ENCODE peak calls at places on chromosomes 7 and 10, in nine cellular contexts. Z is 8988T, U is GM20000, A is Ammon's horn, R is H4, F is kidney epithelial cell, C is left ventricle myocardium inferior, W is NCI-H748 treated with DMSO at 0.1 percent for 48 hours, X is activated T-helper 1 cell treated with Interleukin-2 at 50 U/mL for 16 hours. S is an unnamed sample.

GRCh38 chr7:44272456-44272855 is 52.9 kb downstream of the CAMK2B start:
- DNase-seq in Z (no peak), U (no peak), A (no peak), R (no peak), F (no peak), C (no peak), W (no peak), X (no peak), S (no peak)

GRCh38 chr10:25575343-25575742 is 358.7 kb upstream of the MYO3A start:
- DNase-seq in Z (no peak), U (no peak), A (no peak), R (no peak), F (no peak), C (no peak), W (no peak), X (no peak), S (no peak)

GRCh38 chr10:314871-315270 is 179.6 kb downstream of the ZMYND11 start:
- DNase-seq in Z (no peak), U (no peak), A (no peak), R (no peak), F (no peak), C (no peak), W (no peak), X (no peak), S (peak; percentile 45)

GRCh38 chr7:42914009-42914725 is 2.3 kb upstream of the C7orf25 start:
- DNase-seq in Z (no peak), U (no peak), A (no peak), R (peak; percentile 51), F (no peak), C (no peak), W (no peak), X (no peak), S (peak; percentile 77)

GRCh38 chr10:62742447-62743105 is 61.9 kb upstream of the ADO start:
- DNase-seq in Z (no peak), U (peak; percentile 22), A (peak; percentile 7), R (no peak), F (no peak), C (no peak), W (no peak), X (no peak), S (no peak)

GRCh38 chr7:116713918-116714317 is 41.9 kb downstream of the MET start:
- DNase-seq in Z (no peak), U (no peak), A (no peak), R (no peak), F (no peak), C (no peak), W (no peak), X (no peak), S (peak; percentile 60)

GRCh38 chr7:47758546-47758945 is 176.6 kb upstream of the TNS3 start:
- DNase-seq in Z (no peak), U (no peak), A (no peak), R (no peak), F (no peak), C (no peak), W (no peak), X (no peak), S (no peak)

GRCh38 chr7:95684037-95684436 is 87.7 kb upstream of the PDK4 start:
- DNase-seq in Z (no peak), U (peak; percentile 8), A (peak; percentile 58), R (peak; percentile 52), F (no peak), C (no peak), W (peak; percentile 53), X (no peak), S (peak; percentile 49)

S was measured in A172.